ENCODE peak calls at places on chromosomes 6 and 20, in eight cellular contexts. N is GM12878, F is ovary, C is A549, P is esophagus muscularis mucosa, O is stomach, Q is tibial nerve, U is sigmoid colon. R is an unnamed sample.

GRCh38 chr20:40562031-40562430 is 127.0 kb downstream of the MAFB start:
- DNase-seq in N (no peak), F (no peak), C (no peak), P (no peak), O (no peak), Q (no peak), U (no peak), R (peak; percentile 67)

GRCh38 chr6:29926081-29926794 is 16.1 kb upstream of the HLA-A start:
- DNase-seq in N (no peak), F (peak; percentile 57), C (no peak), P (no peak), O (no peak), Q (no peak), U (peak; percentile 70), R (no peak)

GRCh38 chr6:118372413-118372812 is 175.7 kb upstream of the PLN start:
- DNase-seq in N (no peak), F (no peak), C (no peak), P (no peak), O (no peak), Q (no peak), U (no peak), R (no peak)

GRCh38 chr6:166387642-166388325 is 5.0 kb upstream of the MPC1 start:
- DNase-seq in N (no peak), F (no peak), C (no peak), P (no peak), O (no peak), Q (no peak), U (no peak), R (no peak)

GRCh38 chr6:110412258-110412839 is 3.0 kb downstream of the DDO start:
- DNase-seq in N (no peak), F (no peak), C (no peak), P (no peak), O (no peak), Q (no peak), U (no peak), R (no peak)

GRCh38 chr20:15346657-15347280 is 1009.4 kb upstream of the FLRT3 start:
- DNase-seq in N (no peak), F (no peak), C (no peak), P (no peak), O (no peak), Q (no peak), U (no peak), R (no peak)

GRCh38 chr6:139977887-139978332 is 603.5 kb upstream of the CITED2 start:
- DNase-seq in N (no peak), F (no peak), C (no peak), P (no peak), O (no peak), Q (no peak), U (no peak), R (no peak)

GRCh38 chr6:27814665-27815424 is 97.4 kb downstream of the OR2B2 start:
- DNase-seq in N (peak; percentile 97), F (peak; percentile 60), C (no peak), P (no peak), O (peak; percentile 79), Q (no peak), U (peak; percentile 86), R (no peak)

GRCh38 chr6:26224940-26225847 is 138.0 kb downstream of the HFE start:
- DNase-seq in N (no peak), F (peak; percentile 58), C (no peak), P (no peak), O (no peak), Q (no peak), U (no peak), R (no peak)

GRCh38 chr6:43226192-43226851 is 3.0 kb downstream of the DNPH1 start:
- DNase-seq in N (no peak), F (no peak), C (no peak), P (no peak), O (no peak), Q (no peak), U (peak; percentile 48), R (no peak)

GRCh38 chr6:16909599-16910360 is 148.5 kb upstream of the ATXN1 start:
- DNase-seq in N (no peak), F (no peak), C (no peak), P (no peak), O (no peak), Q (no peak), U (no peak), R (no peak)

GRCh38 chr6:29976588-29977424 is 34.5 kb downstream of the HLA-A start:
- DNase-seq in N (peak; percentile 13), F (peak; percentile 85), C (peak; percentile 55), P (peak; percentile 96), O (peak; percentile 84), Q (peak; percentile 79), U (peak; percentile 92), R (peak; percentile 87)

GRCh38 chr6:38522322-38522721 is 117.4 kb downstream of the BTBD9 start:
- DNase-seq in N (no peak), F (peak; percentile 33), C (no peak), P (no peak), O (no peak), Q (no peak), U (no peak), R (no peak)

GRCh38 chr6:121033091-121033490 is 301.2 kb downstream of the TBC1D32 start:
- DNase-seq in N (no peak), F (no peak), C (no peak), P (no peak), O (no peak), Q (no peak), U (no peak), R (no peak)

GRCh38 chr6:52417675-52418111 is 2.4 kb upstream of the EFHC1 start:
- DNase-seq in N (no peak), F (no peak), C (no peak), P (no peak), O (peak; percentile 49), Q (no peak), U (no peak), R (no peak)

GRCh38 chr6:57216235-57217101 is 5.6 kb downstream of the RAB23 start:
- DNase-seq in N (no peak), F (no peak), C (no peak), P (no peak), O (peak; percentile 35), Q (no peak), U (peak; percentile 86), R (no peak)

GRCh38 chr20:16368645-16369292 is 204.5 kb downstream of the KIF16B start:
- DNase-seq in N (no peak), F (no peak), C (peak; percentile 11), P (peak; percentile 60), O (no peak), Q (no peak), U (no peak), R (no peak)

GRCh38 chr6:81656231-81656630 is 96.2 kb downstream of the TENT5A start:
- DNase-seq in N (no peak), F (no peak), C (no peak), P (no peak), O (no peak), Q (no peak), U (no peak), R (no peak)

GRCh38 chr20:15342987-15343639 is 1005.7 kb upstream of the FLRT3 start:
- DNase-seq in N (no peak), F (no peak), C (no peak), P (no peak), O (no peak), Q (no peak), U (no peak), R (no peak)

GRCh38 chr6:64983108-64983507 is 723.9 kb downstream of the EYS start:
- DNase-seq in N (no peak), F (no peak), C (no peak), P (no peak), O (no peak), Q (no peak), U (no peak), R (no peak)

GRCh38 chr6:35360349-35361138 is 18.2 kb downstream of the PPARD start:
- DNase-seq in N (no peak), F (no peak), C (no peak), P (no peak), O (no peak), Q (no peak), U (peak; percentile 72), R (peak; percentile 3)

GRCh38 chr6:145643760-145644159 is 91.6 kb downstream of the EPM2A start:
- DNase-seq in N (no peak), F (no peak), C (no peak), P (no peak), O (no peak), Q (no peak), U (no peak), R (no peak)

GRCh38 chr20:10949930-10950783 is 276.4 kb upstream of the JAG1 start:
- DNase-seq in N (no peak), F (no peak), C (no peak), P (no peak), O (no peak), Q (no peak), U (no peak), R (no peak)

GRCh38 chr20:62025832-62026563 is 39.7 kb downstream of the TAF4 start:
- DNase-seq in N (no peak), F (peak; percentile 59), C (no peak), P (no peak), O (no peak), Q (no peak), U (no peak), R (no peak)
- TF ChIP-seq EP300 in N (no peak), F (no peak), C (no peak), P (no peak), O (no peak), Q (no peak), U (no peak), R (no peak)

GRCh38 chr20:33667245-33668086 is 723 bp downstream of the ACTL10 start:
- DNase-seq in N (no peak), F (peak; percentile 87), C (no peak), P (no peak), O (peak; percentile 79), Q (no peak), U (peak; percentile 86), R (no peak)
- TF ChIP-seq POLR2A in N (peak; percentile 63), F (no peak), C (no peak), P (no peak), O (no peak), Q (no peak), U (no peak), R (no peak)

GRCh38 chr6:2529217-2529719 is 221.5 kb downstream of the MYLK4 start:
- DNase-seq in N (no peak), F (no peak), C (no peak), P (no peak), O (no peak), Q (no peak), U (no peak), R (no peak)
- TF ChIP-seq EP300 in N (no peak), F (no peak), C (no peak), P (no peak), O (no peak), Q (no peak), U (no peak), R (no peak)

DNA sequence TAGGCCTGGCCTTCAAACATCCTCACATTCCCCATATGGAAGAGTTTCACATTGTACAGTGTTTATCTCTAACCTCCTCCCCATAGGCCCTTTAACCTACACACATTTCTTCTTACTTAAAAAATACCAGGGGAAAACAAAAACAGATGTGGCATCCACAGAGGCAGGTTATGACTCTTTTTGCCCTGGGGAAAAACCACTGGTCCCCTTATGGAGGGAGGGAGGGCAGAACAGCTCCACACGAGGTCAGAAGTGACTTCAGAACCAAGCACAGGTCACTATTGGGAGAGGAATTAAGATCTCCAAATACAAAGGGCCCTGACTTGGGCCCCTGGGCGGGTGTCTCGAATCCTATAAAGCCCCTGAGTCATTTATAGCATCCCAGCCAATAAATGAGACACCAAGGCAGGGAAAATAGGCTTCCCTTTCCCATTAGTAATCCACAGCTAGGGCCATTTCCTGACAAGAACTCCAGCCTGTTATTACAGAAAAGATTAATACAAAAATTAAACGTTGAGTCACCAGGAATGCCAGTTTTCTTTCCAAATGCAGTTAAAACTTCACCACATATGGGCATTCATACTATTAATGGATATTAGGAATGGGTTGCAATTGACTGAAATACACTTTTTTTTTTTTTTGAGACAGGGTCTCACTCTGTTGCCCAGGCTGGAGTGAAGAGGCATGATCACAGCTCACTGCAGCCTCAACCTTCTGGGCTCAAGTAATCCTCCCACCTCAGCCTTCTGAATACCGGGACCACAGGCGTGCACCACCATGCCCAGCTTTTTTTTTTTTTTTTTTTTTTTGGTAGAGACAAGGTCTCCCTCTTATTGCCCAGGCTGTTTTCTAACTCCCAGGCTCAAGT is 107.2 kb downstream of the ATP9A start:
- DNase-seq in N (no peak), F (no peak), C (no peak), P (no peak), O (no peak), Q (no peak), U (no peak), R (no peak)
- TF ChIP-seq POLR2A in N (no peak), F (no peak), C (no peak), P (no peak), O (no peak), Q (no peak), U (no peak), R (no peak)